ENCODE peak calls at places on chromosomes 6 and 20, in ten cellular contexts. S, Z, L, A, Y, O, U, K, M and V are unnamed samples.
A peak's percentile ranks its signal among the peaks of the same experiment; 100 is the strongest.

GRCh38 chr6:101956961-101957360 is 563.5 kb downstream of the GRIK2 start:
- DNase-seq in L (no peak), K (no peak), Z (no peak), U (no peak), S (no peak), O (no peak), Y (no peak), M (no peak), A (no peak), V (no peak)

GRCh38 chr20:7650481-7650880 is 289.8 kb downstream of the HAO1 start:
- DNase-seq in U (no peak), Y (peak; percentile 67), O (no peak), L (no peak), A (peak; percentile 41), M (peak; percentile 63), Z (no peak), K (no peak), S (peak; percentile 57), V (no peak)

GRCh38 chr6:74851598-74851997 is 354.3 kb downstream of the COL12A1 start:
- DNase-seq in A (no peak), U (no peak), K (no peak), O (no peak), M (peak; percentile 50), Y (peak; percentile 62), S (peak; percentile 54), L (no peak), Z (no peak), V (no peak)

GRCh38 chr6:137271245-137272183 is 52.3 kb upstream of the IFNGR1 start:
- DNase-seq in K (peak; percentile 25), O (peak; percentile 44), A (no peak), L (peak; percentile 9), Z (no peak), Y (peak; percentile 81), S (no peak), U (no peak), M (peak; percentile 77), V (no peak)

GRCh38 chr6:63615590-63615989 is 20.0 kb upstream of the PHF3 start:
- DNase-seq in U (no peak), O (no peak), S (no peak), K (no peak), Z (no peak), Y (no peak), M (no peak), L (no peak), A (no peak), V (no peak)

GRCh38 chr6:111765681-111766523 is 107.3 kb downstream of the FYN start:
- DNase-seq in A (no peak), Y (peak; percentile 44), M (no peak), Z (no peak), U (no peak), S (no peak), K (no peak), L (no peak), O (no peak), V (no peak)

GRCh38 chr20:63554361-63555278 is 661 bp downstream of the FNDC11 start:
- DNase-seq in U (peak; percentile 57), M (no peak), Z (no peak), K (peak; percentile 55), Y (no peak), S (no peak), O (no peak), A (no peak), L (no peak), V (no peak)

GRCh38 chr20:32820000-32820697 is 395 bp downstream of the MAPRE1 start:
- DNase-seq in Z (peak; percentile 69), K (peak; percentile 80), A (peak; percentile 74), M (no peak), S (no peak), U (peak; percentile 76), O (no peak), Y (peak; percentile 56), L (peak; percentile 70), V (no peak)

GRCh38 chr6:17397764-17398194 is 4.4 kb downstream of the CAP2 start:
- DNase-seq in Z (no peak), M (peak; percentile 93), U (no peak), K (no peak), O (no peak), S (no peak), A (no peak), L (no peak), Y (peak; percentile 94), V (no peak)

GRCh38 chr20:10381477-10381876 is 52.5 kb downstream of the MKKS start:
- DNase-seq in Z (no peak), Y (no peak), K (no peak), A (no peak), L (no peak), M (no peak), O (no peak), S (no peak), U (no peak), V (no peak)

GRCh38 chr6:30238178-30238795 is 25.1 kb upstream of the TRIM26 start:
- DNase-seq in S (no peak), Z (no peak), U (no peak), L (peak; percentile 40), O (peak; percentile 5), M (peak; percentile 40), K (peak; percentile 43), A (no peak), Y (peak; percentile 38), V (no peak)

GRCh38 chr6:107711412-107711811 is 112.7 kb downstream of the SCML4 start:
- DNase-seq in M (no peak), Z (no peak), O (no peak), L (no peak), K (no peak), U (no peak), Y (no peak), S (no peak), A (no peak), V (no peak)

GRCh38 chr6:143107440-143107839 is 46.8 kb downstream of the AIG1 start:
- DNase-seq in U (no peak), S (no peak), O (no peak), M (no peak), K (no peak), A (no peak), L (no peak), Y (no peak), Z (no peak), V (no peak)

GRCh38 chr20:8076505-8077498 is 55.3 kb upstream of the PLCB1 start:
- DNase-seq in K (no peak), L (no peak), O (no peak), M (peak; percentile 58), A (no peak), Y (peak; percentile 66), S (no peak), Z (no peak), U (no peak), V (no peak)

GRCh38 chr6:7074870-7075269 is 32.9 kb upstream of the RREB1 start:
- DNase-seq in U (no peak), O (no peak), A (no peak), K (no peak), Z (no peak), Y (no peak), S (no peak), L (no peak), M (no peak), V (no peak)

GRCh38 chr20:41063442-41063841 is 34.8 kb downstream of the TOP1 start:
- DNase-seq in Y (no peak), K (no peak), M (no peak), Z (no peak), S (no peak), U (no peak), O (no peak), A (no peak), L (no peak), V (no peak)

GRCh38 chr20:16801919-16802651 is 53.9 kb downstream of the OTOR start:
- DNase-seq in U (peak; percentile 71), L (peak; percentile 63), Y (peak; percentile 68), Z (peak; percentile 27), O (peak; percentile 51), S (no peak), A (peak; percentile 29), M (peak; percentile 65), K (peak; percentile 37), V (no peak)

GRCh38 chr20:36181934-36182603 is 27.5 kb downstream of the EPB41L1 start:
- DNase-seq in Z (no peak), K (no peak), S (peak; percentile 16), Y (peak; percentile 76), A (no peak), U (no peak), O (peak; percentile 54), L (no peak), M (peak; percentile 68), V (no peak)

GRCh38 chr6:145814035-145814500 is 527 bp downstream of the FBXO30 start:
- DNase-seq in O (peak; percentile 43), S (peak; percentile 3), K (peak; percentile 23), Y (no peak), L (peak; percentile 8), M (peak; percentile 31), A (peak; percentile 17), U (peak; percentile 81), Z (no peak), V (peak; percentile 42)

GRCh38 chr6:83601119-83601518 is 88.8 kb downstream of the PRSS35 start:
- DNase-seq in Z (no peak), Y (no peak), U (no peak), K (no peak), M (no peak), O (no peak), A (no peak), S (no peak), L (no peak), V (no peak)

GRCh38 chr20:25148982-25149846 is 46.3 kb upstream of the ENTPD6 start:
- DNase-seq in S (no peak), Y (no peak), L (no peak), U (no peak), A (no peak), Z (no peak), O (no peak), M (no peak), K (no peak), V (no peak)

GRCh38 chr6:44649365-44650025 is 262.0 kb downstream of the CDC5L start:
- DNase-seq in K (no peak), O (no peak), A (no peak), Y (peak; percentile 70), Z (no peak), L (no peak), M (peak; percentile 73), U (no peak), S (peak; percentile 39), V (no peak)

GRCh38 chr6:42618686-42619085 is 54.9 kb downstream of the UBR2 start:
- DNase-seq in Y (no peak), K (no peak), Z (no peak), L (no peak), S (peak; percentile 71), A (no peak), O (no peak), U (no peak), M (peak; percentile 3), V (no peak)

GRCh38 chr6:122184260-122184934 is 215.1 kb upstream of the HSF2 start:
- DNase-seq in O (no peak), S (peak; percentile 4), A (no peak), M (peak; percentile 42), Z (no peak), Y (peak; percentile 33), K (no peak), L (no peak), U (peak; percentile 36), V (peak; percentile 5)

GRCh38 chr6:134431306-134431919 is 113.5 kb upstream of the SGK1 start:
- DNase-seq in A (no peak), Z (no peak), L (no peak), O (no peak), K (no peak), M (no peak), S (no peak), U (no peak), Y (no peak), V (no peak)

GRCh38 chr6:169212897-169213813 is 40.5 kb downstream of the THBS2 start:
- DNase-seq in K (peak; percentile 93), A (peak; percentile 92), S (no peak), Y (peak; percentile 89), O (peak; percentile 75), L (peak; percentile 90), Z (peak; percentile 77), M (peak; percentile 92), U (peak; percentile 90), V (peak; percentile 27)

GRCh38 chr20:63453029-63453523 is 19.4 kb downstream of the KCNQ2 start:
- DNase-seq in L (no peak), U (no peak), S (no peak), A (no peak), K (peak; percentile 27), O (no peak), M (peak; percentile 4), Z (no peak), Y (no peak), V (no peak)

GRCh38 chr20:53597085-53597482 is 3.4 kb upstream of the ZNF217 start:
- DNase-seq in K (no peak), S (no peak), L (no peak), Y (peak; percentile 84), O (no peak), M (peak; percentile 86), Z (no peak), U (no peak), A (no peak), V (no peak)